ENCODE peak calls at places on chromosomes 6 and 20, in eight cellular contexts. H is left lung, D is astrocyte, T is ovary, G is SK-N-SH, C is HFFc6, Z is WTC11, P is IMR-90. S is an unnamed sample.

GRCh38 chr6:71967436-71967835 is 81.1 kb downstream of the RIMS1 start:
- DNase-seq in H (no peak), D (peak; percentile 64), T (no peak), G (no peak), C (peak; percentile 75), Z (no peak), P (peak; percentile 13), S (no peak)

GRCh38 chr6:85460951-85461805 is 11.3 kb downstream of the NT5E start:
- DNase-seq in H (no peak), D (peak; percentile 81), T (peak; percentile 86), G (no peak), C (peak; percentile 28), Z (no peak), P (no peak), S (no peak)

GRCh38 chr6:43758617-43759050 is 11.4 kb upstream of the VEGFA start:
- DNase-seq in H (no peak), D (no peak), T (no peak), G (peak; percentile 67), C (no peak), Z (peak; percentile 90), P (no peak), S (peak; percentile 63)

GRCh38 chr6:139373154-139373927 is 1.1 kb downstream of the CITED2 start:
- DNase-seq in H (peak; percentile 67), D (peak; percentile 33), T (peak; percentile 53), G (peak; percentile 61), C (peak; percentile 84), Z (peak; percentile 55), P (peak; percentile 40), S (peak; percentile 55)

GRCh38 chr20:3745686-3746173 is 13.2 kb downstream of the HSPA12B start:
- DNase-seq in H (no peak), D (no peak), T (no peak), G (no peak), C (no peak), Z (no peak), P (no peak), S (no peak)

GRCh38 chr6:31366693-31367470 is 9.9 kb upstream of the HLA-B start:
- DNase-seq in H (peak; percentile 91), D (peak; percentile 57), T (peak; percentile 87), G (peak; percentile 84), C (peak; percentile 79), Z (peak; percentile 91), P (peak; percentile 86), S (peak; percentile 94)

GRCh38 chr6:158649289-158650143 is at the start of gene SYTL3:
- DNase-seq in H (peak; percentile 84), D (peak; percentile 86), T (no peak), G (no peak), C (peak; percentile 55), Z (no peak), P (peak; percentile 82), S (no peak)

GRCh38 chr6:2718334-2719052 is 32.2 kb downstream of the MYLK4 start:
- DNase-seq in H (no peak), D (peak; percentile 15), T (no peak), G (no peak), C (no peak), Z (no peak), P (peak; percentile 43), S (no peak)

GRCh38 chr20:36299459-36299858 is 6.7 kb upstream of the DLGAP4 start:
- DNase-seq in H (no peak), D (no peak), T (no peak), G (no peak), C (no peak), Z (no peak), P (no peak), S (no peak)

GRCh38 chr6:105402090-105402980 is 547 bp downstream of the PREP start:
- DNase-seq in H (no peak), D (peak; percentile 38), T (no peak), G (peak; percentile 44), C (peak; percentile 28), Z (peak; percentile 19), P (peak; percentile 36), S (peak; percentile 18)

GRCh38 chr6:151160869-151161268 is 78.9 kb upstream of the AKAP12 start:
- DNase-seq in H (peak; percentile 57), D (no peak), T (no peak), G (no peak), C (no peak), Z (no peak), P (no peak), S (peak; percentile 17)

GRCh38 chr20:64131406-64131805 is 24.0 kb upstream of the NPBWR2 start:
- DNase-seq in H (peak; percentile 20), D (no peak), T (no peak), G (peak; percentile 57), C (peak; percentile 11), Z (no peak), P (no peak), S (peak; percentile 1)

GRCh38 chr6:98880486-98880885 is 46.1 kb downstream of the POU3F2 start:
- DNase-seq in H (no peak), D (no peak), T (no peak), G (no peak), C (no peak), Z (no peak), P (no peak), S (no peak)

GRCh38 chr20:43771791-43772190 is 45.0 kb upstream of the GTSF1L start:
- DNase-seq in H (no peak), D (no peak), T (no peak), G (no peak), C (no peak), Z (no peak), P (no peak), S (no peak)

GRCh38 chr6:156021746-156022396 is 566.2 kb upstream of the NOX3 start:
- DNase-seq in H (no peak), D (peak; percentile 62), T (no peak), G (no peak), C (peak; percentile 81), Z (no peak), P (peak; percentile 86), S (no peak)

GRCh38 chr6:165478581-165478980 is 169.2 kb upstream of the C6orf118 start:
- DNase-seq in H (no peak), D (no peak), T (no peak), G (no peak), C (no peak), Z (no peak), P (no peak), S (no peak)

GRCh38 chr6:21915707-21916399 is 322.3 kb downstream of the SOX4 start:
- DNase-seq in H (no peak), D (peak; percentile 79), T (no peak), G (no peak), C (peak; percentile 29), Z (no peak), P (peak; percentile 56), S (no peak)

GRCh38 chr20:49676581-49677291 is 36.9 kb downstream of the B4GALT5 start:
- DNase-seq in H (peak; percentile 51), D (peak; percentile 67), T (no peak), G (no peak), C (peak; percentile 42), Z (no peak), P (peak; percentile 71), S (no peak)

GRCh38 chr20:51388227-51388626 is 154.3 kb downstream of the NFATC2 start:
- DNase-seq in H (no peak), D (peak; percentile 57), T (no peak), G (no peak), C (peak; percentile 61), Z (no peak), P (peak; percentile 66), S (no peak)

GRCh38 chr20:3808141-3808479 is 12.0 kb downstream of the CDC25B start:
- DNase-seq in H (peak; percentile 91), D (peak; percentile 89), T (peak; percentile 82), G (no peak), C (peak; percentile 94), Z (no peak), P (peak; percentile 92), S (no peak)

GRCh38 chr6:81838031-81838430 is 85.5 kb upstream of the TENT5A start:
- DNase-seq in H (no peak), D (peak; percentile 92), T (no peak), G (peak; percentile 31), C (peak; percentile 1), Z (no peak), P (peak; percentile 61), S (no peak)

GRCh38 chr20:37938954-37939353 is 36.0 kb downstream of the VSTM2L start:
- DNase-seq in H (no peak), D (no peak), T (no peak), G (no peak), C (no peak), Z (no peak), P (no peak), S (no peak)

GRCh38 chr6:125868996-125869395 is 78.2 kb downstream of the NCOA7 start:
- DNase-seq in H (no peak), D (no peak), T (no peak), G (peak; percentile 57), C (no peak), Z (no peak), P (no peak), S (no peak)

GRCh38 chr6:90297124-90297865 is 652 bp upstream of the BACH2 start:
- DNase-seq in H (no peak), D (no peak), T (no peak), G (peak; percentile 20), C (no peak), Z (no peak), P (no peak), S (no peak)
- TF ChIP-seq CTCF in H (no peak), D (no peak), T (no peak), G (no peak), C (no peak), Z (no peak), P (no peak), S (no peak)

DNA sequence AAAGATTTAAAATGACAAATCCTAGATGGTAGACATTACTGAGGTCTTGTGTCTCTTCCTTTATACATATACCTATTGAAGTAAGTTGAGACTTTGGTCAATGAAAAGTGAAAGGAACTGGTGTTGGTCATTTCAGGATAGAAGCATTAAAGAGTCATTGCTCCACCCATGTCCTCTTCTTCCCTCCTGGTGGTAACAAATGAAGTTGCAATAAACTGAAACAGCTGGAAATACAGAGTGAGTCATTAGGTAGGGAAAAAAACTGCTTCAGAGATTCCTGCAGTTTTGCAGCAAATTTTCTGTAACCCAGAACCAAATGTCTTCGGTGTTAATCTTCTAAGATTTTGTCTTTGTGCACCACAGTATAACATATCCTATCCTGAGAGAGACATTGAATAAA is 447.9 kb downstream of the EYS start:
- DNase-seq in H (no peak), D (peak; percentile 6), T (no peak), G (no peak), C (no peak), Z (no peak), P (peak; percentile 27), S (no peak)
- TF ChIP-seq CTCF in H (no peak), D (peak; percentile 31), T (no peak), G (peak; percentile 41), C (no peak), Z (no peak), P (peak; percentile 7), S (peak; percentile 24)

GRCh38 chr6:33057222-33058150 is 16.0 kb downstream of the HLA-DPA1 start:
- DNase-seq in H (no peak), D (no peak), T (no peak), G (no peak), C (no peak), Z (no peak), P (no peak), S (no peak)
- TF ChIP-seq CTCF in H (no peak), D (no peak), T (no peak), G (no peak), C (no peak), Z (no peak), P (no peak), S (no peak)

DNA sequence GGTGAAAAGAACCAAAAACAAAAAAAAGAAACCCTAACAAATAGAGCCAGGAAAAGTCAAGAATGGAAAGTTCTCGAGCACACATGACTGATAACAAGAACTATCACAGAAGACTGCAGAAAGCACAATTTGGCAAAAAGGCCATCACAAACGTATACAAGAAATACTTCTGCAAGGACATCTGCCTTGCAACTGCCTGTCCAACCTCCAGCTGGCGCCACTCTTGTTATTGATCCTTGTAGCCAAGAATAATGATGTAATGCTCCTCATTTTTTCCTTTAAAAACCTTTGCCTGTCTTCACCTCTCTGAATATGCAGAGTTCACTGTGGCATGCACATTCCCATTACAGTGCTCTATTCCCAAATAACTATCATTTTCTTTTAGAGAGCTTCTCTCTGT is 87.9 kb upstream of the BMP5 start:
- DNase-seq in H (no peak), D (no peak), T (no peak), G (no peak), C (no peak), Z (peak; percentile 35), P (no peak), S (no peak)
- TF ChIP-seq CTCF in H (no peak), D (peak; percentile 30), T (no peak), G (peak; percentile 23), C (peak; percentile 54), Z (no peak), P (peak; percentile 15), S (no peak)

S was measured in nephron progenitor cell.